ENCODE peak calls at places on chromosomes 12 and 14, in ten cellular contexts. B is endothelial cell of umbilical vein; X is PC-3; O is breast epithelium; T is HCT116; I is left ventricle myocardium inferior; J is MM.1S; W is left lung; P is CD8-positive, alpha-beta memory T cell; F is aorta. Z is an unnamed sample.

GRCh38 chr14:91866511-91867295 is 633 bp downstream of the TC2N start:
- DNase-seq in B (no peak), X (no peak), O (no peak), T (no peak), I (no peak), J (no peak), W (no peak), P (no peak), F (no peak), Z (no peak)

GRCh38 chr14:96464136-96464535 is 38.0 kb upstream of the PAPOLA start:
- DNase-seq in B (no peak), X (no peak), O (no peak), T (no peak), I (no peak), J (no peak), W (no peak), P (no peak), F (no peak), Z (no peak)

GRCh38 chr12:42502671-42503070 is 86.9 kb downstream of the PRICKLE1 start:
- DNase-seq in B (no peak), X (no peak), O (no peak), T (no peak), I (no peak), J (no peak), W (no peak), P (no peak), F (no peak), Z (no peak)

GRCh38 chr14:59123975-59124374 is 64.5 kb upstream of the DAAM1 start:
- DNase-seq in B (no peak), X (peak; percentile 76), O (no peak), T (no peak), I (no peak), J (no peak), W (no peak), P (no peak), F (no peak), Z (no peak)

GRCh38 chr12:116202433-116202832 is 75.1 kb downstream of the MED13L start:
- DNase-seq in B (no peak), X (no peak), O (no peak), T (no peak), I (no peak), J (no peak), W (no peak), P (no peak), F (no peak), Z (no peak)

GRCh38 chr14:94936411-94936892 is 166.5 kb upstream of the GSC start:
- DNase-seq in B (no peak), X (no peak), O (peak; percentile 68), T (no peak), I (peak; percentile 67), J (no peak), W (peak; percentile 57), P (no peak), F (peak; percentile 86), Z (no peak)

GRCh38 chr12:28766398-28766797 is 382.7 kb upstream of the FAR2 start:
- DNase-seq in B (no peak), X (no peak), O (no peak), T (no peak), I (no peak), J (no peak), W (no peak), P (no peak), F (no peak), Z (no peak)

GRCh38 chr14:101075025-101075800 is 171.7 kb upstream of the RTL1 start:
- DNase-seq in B (no peak), X (no peak), O (no peak), T (no peak), I (no peak), J (no peak), W (no peak), P (no peak), F (no peak), Z (no peak)

GRCh38 chr14:52072266-52072780 is 3.5 kb upstream of the NID2 start:
- DNase-seq in B (no peak), X (no peak), O (no peak), T (no peak), I (no peak), J (no peak), W (no peak), P (no peak), F (no peak), Z (no peak)

GRCh38 chr14:96509457-96510090 is 7.4 kb downstream of the PAPOLA start:
- DNase-seq in B (no peak), X (no peak), O (no peak), T (no peak), I (no peak), J (peak; percentile 71), W (no peak), P (no peak), F (no peak), Z (no peak)

GRCh38 chr14:77183896-77184295 is 2.3 kb downstream of the TMEM63C start:
- DNase-seq in B (no peak), X (no peak), O (no peak), T (no peak), I (no peak), J (no peak), W (no peak), P (no peak), F (no peak), Z (no peak)

GRCh38 chr14:91858536-91859275 is 8.6 kb downstream of the TC2N start:
- DNase-seq in B (peak; percentile 28), X (peak; percentile 63), O (no peak), T (peak; percentile 16), I (no peak), J (no peak), W (no peak), P (no peak), F (no peak), Z (no peak)

GRCh38 chr12:1917172-1918070 is 1.0 kb downstream of the CACNA2D4 start:
- DNase-seq in B (no peak), X (no peak), O (no peak), T (no peak), I (no peak), J (no peak), W (no peak), P (no peak), F (peak; percentile 62), Z (no peak)

GRCh38 chr12:126891789-126892188 is 1375.2 kb upstream of the TMEM132C start:
- DNase-seq in B (no peak), X (peak; percentile 13), O (no peak), T (peak; percentile 21), I (no peak), J (no peak), W (no peak), P (no peak), F (no peak), Z (no peak)

GRCh38 chr12:126899926-126900792 is 1366.8 kb upstream of the TMEM132C start:
- DNase-seq in B (no peak), X (no peak), O (no peak), T (no peak), I (no peak), J (no peak), W (no peak), P (no peak), F (no peak), Z (no peak)

GRCh38 chr12:126898562-126898961 is 1368.4 kb upstream of the TMEM132C start:
- DNase-seq in B (no peak), X (no peak), O (no peak), T (no peak), I (no peak), J (no peak), W (no peak), P (no peak), F (no peak), Z (no peak)

GRCh38 chr12:126897102-126897501 is 1369.9 kb upstream of the TMEM132C start:
- DNase-seq in B (no peak), X (no peak), O (no peak), T (no peak), I (no peak), J (no peak), W (no peak), P (no peak), F (no peak), Z (no peak)

GRCh38 chr12:126895946-126896520 is 1370.9 kb upstream of the TMEM132C start:
- DNase-seq in B (no peak), X (no peak), O (no peak), T (no peak), I (no peak), J (no peak), W (no peak), P (no peak), F (no peak), Z (no peak)
- H3K9me3 ChIP-seq in B (peaks cover 3% of the 10 kb centered on the region), X (no peaks in the 10 kb centered on the region), O (no peaks in the 10 kb centered on the region), T (no peaks in the 10 kb centered on the region), I (peaks cover 7% of the 10 kb centered on the region), J (no peaks in the 10 kb centered on the region), W (no peaks in the 10 kb centered on the region), P (no peaks in the 10 kb centered on the region), F (peaks cover 2% of the 10 kb centered on the region), Z (no peaks in the 10 kb centered on the region)

GRCh38 chr12:52212701-52213540 is 20.1 kb upstream of the KRT7 start:
- DNase-seq in B (no peak), X (no peak), O (peak; percentile 33), T (no peak), I (no peak), J (no peak), W (peak; percentile 44), P (no peak), F (peak; percentile 26), Z (no peak)
- H3K4me1 ChIP-seq in B (peaks cover 34% of the 10 kb centered on the region), X (peaks cover 63% of the 10 kb centered on the region), O (peaks cover 25% of the 10 kb centered on the region), T (peaks cover 71% of the 10 kb centered on the region), I (peaks cover 15% of the 10 kb centered on the region), J (no peaks in the 10 kb centered on the region), W (peaks cover 24% of the 10 kb centered on the region), P (no peaks in the 10 kb centered on the region), F (peaks cover 4% of the 10 kb centered on the region), Z (no peaks in the 10 kb centered on the region)

GRCh38 chr12:107859367-107859766 is 84.9 kb downstream of the ASCL4 start:
- DNase-seq in B (no peak), X (no peak), O (no peak), T (no peak), I (no peak), J (no peak), W (no peak), P (no peak), F (no peak), Z (no peak)

DNA sequence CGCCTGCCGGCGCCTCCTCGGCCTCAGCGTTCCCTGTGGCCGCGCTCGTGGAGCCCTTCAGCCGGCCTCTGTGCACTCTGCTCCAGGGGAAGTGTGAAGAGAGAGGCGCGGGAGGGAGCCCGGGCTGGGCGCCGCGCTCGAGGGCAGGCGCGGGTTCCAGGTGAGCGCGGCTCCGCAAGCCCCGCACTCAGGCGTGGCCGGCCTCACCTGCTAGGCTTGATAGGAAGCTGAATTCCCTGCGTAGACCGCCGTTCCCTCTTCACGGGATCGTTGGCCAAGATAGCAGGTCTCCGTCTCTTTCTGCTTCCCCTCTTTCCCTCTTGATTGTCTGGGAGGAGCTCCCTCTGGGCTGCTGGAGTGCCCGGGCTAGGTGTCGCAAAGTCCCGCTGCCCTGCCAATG is 89.7 kb downstream of the ASCL4 start:
- DNase-seq in B (no peak), X (no peak), O (no peak), T (no peak), I (no peak), J (no peak), W (peak; percentile 73), P (no peak), F (no peak), Z (no peak)
- H3K4me3 ChIP-seq in B (no peak overlapping the region), X (no peak overlapping the region), O (peak overlapping the region; percentile 61), T (no peak overlapping the region), I (peak overlapping the region; percentile 51), J (no peak overlapping the region), W (no peak overlapping the region), P (no peak overlapping the region), F (no peak overlapping the region), Z (no peak overlapping the region)

DNA sequence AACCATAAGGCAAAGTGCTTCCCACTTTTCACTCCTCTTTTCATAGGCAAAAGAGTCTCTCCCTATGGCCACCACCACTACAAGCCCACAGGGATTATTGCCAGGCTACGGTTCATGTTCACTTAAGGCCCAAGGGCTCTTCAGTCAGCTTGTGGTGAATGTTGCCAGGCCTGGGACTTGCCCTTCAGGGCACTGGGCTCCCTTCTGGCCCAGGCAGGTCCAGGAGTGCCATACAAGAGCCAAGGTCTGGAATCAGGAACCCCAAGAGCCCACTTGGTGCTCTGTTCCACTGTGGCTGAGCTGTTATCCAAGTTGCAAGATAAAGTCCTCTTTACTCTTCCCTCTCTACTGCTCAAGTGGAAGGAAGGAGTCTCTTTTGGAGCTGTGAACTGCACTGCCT is 307.6 kb downstream of the FUT8 start:
- DNase-seq in B (no peak), X (no peak), O (no peak), T (no peak), I (no peak), J (no peak), W (no peak), P (no peak), F (no peak), Z (no peak)
- H3K9me3 ChIP-seq in B (no peaks in the 10 kb centered on the region), X (peaks cover 8% of the 10 kb centered on the region), O (peaks cover 9% of the 10 kb centered on the region), T (peaks cover 12% of the 10 kb centered on the region), I (peaks cover 15% of the 10 kb centered on the region), J (no peaks in the 10 kb centered on the region), W (no peaks in the 10 kb centered on the region), P (no peaks in the 10 kb centered on the region), F (no peaks in the 10 kb centered on the region), Z (no peaks in the 10 kb centered on the region)